ENCODE peak calls at places on chromosomes 6 and 20, in eight cellular contexts. One of them, this sample, is unnamed.

GRCh38 chr6:42783876-42784738 is 2.3 kb downstream of the BICRAL start:
- DNase-seq in nucleus accumbens: no peak
- DNase-seq in HTR-8/SVneo: no peak
- DNase-seq in A172: no peak
- DNase-seq in psoas muscle: no peak
- DNase-seq in Daoy: no peak
- DNase-seq in hypothalamus: no peak
- DNase-seq in NB4: no peak
- DNase-seq in this sample: peak; percentile 42

GRCh38 chr6:143299253-143300166 is 151.0 kb downstream of the ADAT2 start:
- DNase-seq in nucleus accumbens: no peak
- DNase-seq in psoas muscle: no peak
- DNase-seq in Daoy: no peak
- DNase-seq in HTR-8/SVneo: no peak
- DNase-seq in hypothalamus: no peak
- DNase-seq in NB4: no peak
- DNase-seq in A172: no peak
- DNase-seq in this sample: no peak

GRCh38 chr6:70586114-70586513 is 19.4 kb downstream of the SDHAF4 start:
- DNase-seq in NB4: no peak
- DNase-seq in A172: no peak
- DNase-seq in hypothalamus: no peak
- DNase-seq in nucleus accumbens: no peak
- DNase-seq in HTR-8/SVneo: no peak
- DNase-seq in Daoy: no peak
- DNase-seq in psoas muscle: no peak
- DNase-seq in this sample: no peak

GRCh38 chr6:52407467-52407866 is 12.7 kb upstream of the EFHC1 start:
- DNase-seq in psoas muscle: no peak
- DNase-seq in Daoy: peak; percentile 46
- DNase-seq in hypothalamus: no peak
- DNase-seq in nucleus accumbens: no peak
- DNase-seq in NB4: peak; percentile 67
- DNase-seq in A172: peak; percentile 46
- DNase-seq in HTR-8/SVneo: peak; percentile 56
- DNase-seq in this sample: peak; percentile 80

GRCh38 chr20:63114006-63114692 is 101.8 kb downstream of the YTHDF1 start:
- DNase-seq in nucleus accumbens: no peak
- DNase-seq in hypothalamus: no peak
- DNase-seq in Daoy: no peak
- DNase-seq in psoas muscle: no peak
- DNase-seq in NB4: peak; percentile 17
- DNase-seq in A172: no peak
- DNase-seq in HTR-8/SVneo: no peak
- DNase-seq in this sample: no peak

GRCh38 chr20:61558726-61559125 is 306.7 kb downstream of the CDH4 start:
- DNase-seq in psoas muscle: no peak
- DNase-seq in NB4: no peak
- DNase-seq in Daoy: peak; percentile 55
- DNase-seq in hypothalamus: no peak
- DNase-seq in nucleus accumbens: no peak
- DNase-seq in A172: peak; percentile 65
- DNase-seq in HTR-8/SVneo: no peak
- DNase-seq in this sample: no peak

GRCh38 chr6:149864578-149865535 is 698 bp upstream of the LRP11 start:
- DNase-seq in HTR-8/SVneo: peak; percentile 44
- DNase-seq in NB4: peak; percentile 74
- DNase-seq in psoas muscle: no peak
- DNase-seq in nucleus accumbens: peak; percentile 41
- DNase-seq in A172: peak; percentile 40
- DNase-seq in hypothalamus: no peak
- DNase-seq in Daoy: peak; percentile 70
- DNase-seq in this sample: peak; percentile 81

GRCh38 chr6:21873562-21873961 is 280.0 kb downstream of the SOX4 start:
- DNase-seq in hypothalamus: no peak
- DNase-seq in A172: peak; percentile 93
- DNase-seq in psoas muscle: no peak
- DNase-seq in NB4: no peak
- DNase-seq in nucleus accumbens: no peak
- DNase-seq in Daoy: peak; percentile 91
- DNase-seq in HTR-8/SVneo: no peak
- DNase-seq in this sample: no peak

GRCh38 chr6:56481957-56482356 is 160.7 kb downstream of the DST start:
- DNase-seq in NB4: no peak
- DNase-seq in A172: no peak
- DNase-seq in Daoy: no peak
- DNase-seq in psoas muscle: no peak
- DNase-seq in HTR-8/SVneo: no peak
- DNase-seq in hypothalamus: no peak
- DNase-seq in nucleus accumbens: no peak
- DNase-seq in this sample: no peak

GRCh38 chr20:36273414-36274247 is 32.5 kb upstream of the DLGAP4 start:
- DNase-seq in psoas muscle: no peak
- DNase-seq in NB4: peak; percentile 51
- DNase-seq in HTR-8/SVneo: peak; percentile 29
- DNase-seq in nucleus accumbens: no peak
- DNase-seq in A172: peak; percentile 31
- DNase-seq in hypothalamus: no peak
- DNase-seq in Daoy: peak; percentile 37
- DNase-seq in this sample: peak; percentile 49

GRCh38 chr6:126123226-126123625 is 136.9 kb downstream of the TRMT11 start:
- DNase-seq in HTR-8/SVneo: no peak
- DNase-seq in NB4: no peak
- DNase-seq in Daoy: no peak
- DNase-seq in nucleus accumbens: no peak
- DNase-seq in hypothalamus: no peak
- DNase-seq in A172: no peak
- DNase-seq in psoas muscle: no peak
- DNase-seq in this sample: no peak

GRCh38 chr20:19699132-19699971 is 58.7 kb upstream of the RIN2 start:
- DNase-seq in nucleus accumbens: no peak
- DNase-seq in NB4: no peak
- DNase-seq in A172: peak; percentile 87
- DNase-seq in hypothalamus: no peak
- DNase-seq in Daoy: peak; percentile 64
- DNase-seq in psoas muscle: no peak
- DNase-seq in HTR-8/SVneo: no peak
- DNase-seq in this sample: no peak

GRCh38 chr6:27777614-27778355 is 134.4 kb downstream of the OR2B2 start:
- DNase-seq in Daoy: no peak
- DNase-seq in psoas muscle: no peak
- DNase-seq in A172: no peak
- DNase-seq in hypothalamus: no peak
- DNase-seq in HTR-8/SVneo: no peak
- DNase-seq in NB4: no peak
- DNase-seq in nucleus accumbens: no peak
- DNase-seq in this sample: no peak